ENCODE peak calls at places on chromosomes 12 and 14, in six cellular contexts. R, V, Z, K, P and X are unnamed samples.

GRCh38 chr12:91926810-91927209 is 218.8 kb downstream of the BTG1 start:
- DNase-seq in R (no peak), V (peak; percentile 48), Z (peak; percentile 94), K (no peak), P (no peak), X (no peak)

GRCh38 chr14:22561661-22562579 is 27.1 kb downstream of the DAD1 start:
- DNase-seq in R (no peak), V (no peak), Z (no peak), K (no peak), P (no peak), X (peak; percentile 55)

GRCh38 chr14:74784634-74785033 is 21.5 kb downstream of the YLPM1 start:
- DNase-seq in R (no peak), V (no peak), Z (no peak), K (no peak), P (no peak), X (no peak)

GRCh38 chr14:103130965-103131364 is 7.7 kb downstream of the TNFAIP2 start:
- DNase-seq in R (no peak), V (peak; percentile 29), Z (peak; percentile 65), K (no peak), P (no peak), X (no peak)

GRCh38 chr12:127810026-127810425 is 456.9 kb upstream of the TMEM132C start:
- DNase-seq in R (no peak), V (peak; percentile 97), Z (peak; percentile 72), K (no peak), P (no peak), X (no peak)

GRCh38 chr12:57735952-57736742 is 2.4 kb downstream of the AGAP2 start:
- DNase-seq in R (peak; percentile 91), V (peak; percentile 57), Z (peak; percentile 45), K (peak; percentile 80), P (no peak), X (no peak)

GRCh38 chr12:109638735-109639134 is 65.1 kb downstream of the MVK start:
- DNase-seq in R (no peak), V (no peak), Z (no peak), K (no peak), P (no peak), X (no peak)

GRCh38 chr12:67222302-67222701 is 46.9 kb upstream of the CAND1 start:
- DNase-seq in R (peak; percentile 75), V (peak; percentile 44), Z (peak; percentile 63), K (peak; percentile 41), P (no peak), X (peak; percentile 8)

GRCh38 chr14:22993517-22993916 is 11.2 kb upstream of the AJUBA start:
- DNase-seq in R (no peak), V (no peak), Z (no peak), K (no peak), P (no peak), X (no peak)

GRCh38 chr12:104793280-104793679 is 164.8 kb downstream of the SLC41A2 start:
- DNase-seq in R (no peak), V (peak; percentile 92), Z (no peak), K (no peak), P (no peak), X (no peak)

GRCh38 chr14:104974146-104974541 is 4.0 kb downstream of the AHNAK2 start:
- DNase-seq in R (no peak), V (no peak), Z (no peak), K (no peak), P (no peak), X (no peak)

GRCh38 chr14:104976198-104977007 is 1.8 kb downstream of the AHNAK2 start:
- DNase-seq in R (peak; percentile 83), V (peak; percentile 88), Z (peak; percentile 88), K (peak; percentile 85), P (peak; percentile 42), X (peak; percentile 75)

GRCh38 chr14:104974665-104975390 is 3.3 kb downstream of the AHNAK2 start:
- DNase-seq in R (no peak), V (no peak), Z (no peak), K (no peak), P (no peak), X (no peak)

GRCh38 chr14:104977008-104977680 is 1.0 kb downstream of the AHNAK2 start:
- DNase-seq in R (no peak), V (no peak), Z (peak; percentile 23), K (no peak), P (no peak), X (no peak)

DNA sequence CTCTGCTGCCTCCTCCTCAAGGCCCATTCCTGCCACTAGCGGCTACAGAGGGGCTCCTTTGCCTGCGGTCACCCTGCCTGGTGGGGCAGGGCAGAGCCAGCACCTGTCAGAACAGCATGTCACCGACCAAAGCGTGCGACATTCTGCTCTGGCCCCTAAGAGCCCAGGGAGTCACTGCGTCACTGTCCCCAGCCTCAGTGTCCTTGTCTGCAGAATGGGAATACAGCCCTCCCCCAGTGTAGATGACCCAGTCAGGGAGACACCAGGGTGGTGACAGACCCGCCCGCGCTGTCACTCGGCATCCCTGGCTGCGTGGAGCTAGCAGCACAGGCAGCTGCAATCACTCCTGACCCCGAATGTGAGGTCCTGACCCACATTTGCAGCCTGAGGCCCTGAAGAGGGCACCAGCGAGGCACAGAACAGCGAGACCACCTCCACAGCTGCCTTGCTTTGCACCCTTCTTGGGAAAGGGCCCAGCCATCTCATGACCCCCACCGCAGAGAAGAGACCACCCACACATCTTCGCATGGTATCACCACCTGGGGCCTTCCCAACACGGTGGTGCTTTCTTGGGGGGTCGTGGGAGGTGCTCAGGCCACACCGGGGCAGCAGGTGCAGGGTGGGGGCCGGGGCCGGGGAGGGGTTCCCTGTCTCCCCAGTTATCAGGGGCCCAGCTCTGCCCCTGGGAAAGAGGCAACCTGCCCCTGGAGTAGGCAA is 2.5 kb downstream of the AHNAK2 start:
- DNase-seq in R (peak; percentile 57), V (no peak), Z (no peak), K (peak; percentile 71), P (no peak), X (peak; percentile 59)
- H3K4me2 ChIP-seq in R (no peak overlapping the region), V (no peak overlapping the region), Z (peak overlapping the region; percentile 95), K (no peak overlapping the region), P (no peak overlapping the region), X (no peak overlapping the region)

DNA sequence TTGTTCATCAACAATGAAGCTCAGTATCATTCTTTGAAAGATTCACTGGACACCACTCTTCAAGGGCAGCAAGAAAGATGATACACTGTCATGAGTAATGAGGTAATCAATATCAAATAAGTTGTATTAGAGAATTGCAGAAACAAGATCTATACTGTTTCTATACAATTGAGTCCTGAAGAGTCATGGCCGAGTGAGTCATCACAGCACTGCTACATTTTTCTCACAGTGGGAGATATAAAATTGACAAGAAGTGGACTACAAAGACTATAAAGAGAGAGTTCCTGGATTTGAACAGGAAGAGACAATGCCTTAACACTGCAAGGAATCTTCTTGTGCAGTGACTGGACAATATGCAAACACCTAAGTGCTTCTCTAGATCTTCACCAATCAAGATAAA is 183.5 kb upstream of the KRR1 start:
- DNase-seq in R (no peak), V (no peak), Z (peak; percentile 26), K (no peak), P (no peak), X (no peak)
- TF ChIP-seq EZH2phosphoT487 in R (no peak), V (no peak), Z (no peak), K (no peak), P (no peak), X (no peak)

DNA sequence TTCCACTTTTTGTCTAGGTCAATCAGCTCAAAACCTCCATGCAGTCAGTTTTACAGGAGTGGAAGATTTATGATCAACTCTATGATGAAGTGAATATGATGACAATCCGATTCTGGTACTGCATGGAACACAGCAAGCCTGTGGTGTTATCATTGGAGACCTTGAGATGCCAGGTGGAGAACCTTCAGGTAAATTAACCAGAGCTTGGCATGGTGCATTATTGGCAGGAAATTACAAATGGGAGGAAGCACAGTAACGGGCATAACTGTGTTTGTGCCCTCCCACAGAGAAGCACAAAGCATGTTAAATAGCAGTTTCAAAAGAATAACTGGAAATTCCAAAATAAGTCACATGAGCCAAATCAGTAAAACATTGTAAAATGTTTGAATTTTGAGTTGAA is 135.6 kb downstream of the ESR2 start:
- DNase-seq in R (no peak), V (no peak), Z (no peak), K (no peak), P (no peak), X (no peak)
- H3K4me2 ChIP-seq in R (no peak overlapping the region), V (no peak overlapping the region), Z (no peak overlapping the region), K (no peak overlapping the region), P (no peak overlapping the region), X (no peak overlapping the region)

DNA sequence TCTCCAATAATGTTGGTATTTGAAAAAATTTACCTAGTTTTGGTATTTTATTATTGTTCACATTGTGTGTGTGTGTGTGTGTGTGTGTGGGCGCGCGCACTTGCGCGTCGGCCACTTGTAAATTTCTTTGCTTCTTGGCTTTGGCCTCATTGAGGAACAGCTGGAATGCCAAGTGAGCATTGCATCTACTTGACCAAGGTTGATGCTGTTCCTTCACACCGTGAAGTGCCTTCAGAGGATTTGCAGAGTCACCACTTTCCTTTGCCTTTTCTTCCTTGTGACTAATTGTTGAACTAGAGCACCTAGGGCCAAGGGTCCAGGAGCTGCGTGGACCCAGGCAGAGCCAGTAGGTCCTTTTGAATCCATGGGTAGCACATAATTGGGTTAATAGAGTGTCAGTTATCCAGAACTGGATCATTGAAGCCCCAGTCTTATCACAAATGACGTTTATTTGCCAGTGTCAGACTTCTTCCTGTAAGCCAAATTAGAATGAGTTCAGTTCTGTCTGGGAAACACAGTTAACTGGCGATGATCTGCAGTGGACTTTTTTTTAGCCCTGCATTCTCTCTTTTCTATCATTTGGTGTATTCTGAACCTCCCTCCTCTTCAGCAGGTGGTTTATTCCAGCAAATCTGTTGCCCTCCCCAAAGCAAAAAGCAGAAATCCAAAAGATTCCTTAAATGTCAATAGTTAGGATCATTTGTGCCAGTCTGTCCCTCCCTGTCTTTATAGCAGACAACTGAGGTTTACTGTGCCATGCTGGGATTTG is 2.6 kb downstream of the PPP2R5C start:
- DNase-seq in R (no peak), V (no peak), Z (no peak), K (no peak), P (no peak), X (no peak)
- TF ChIP-seq EZH2phosphoT487 in R (no peak), V (no peak), Z (no peak), K (no peak), P (no peak), X (no peak)